ENCODE peak calls at places on chromosomes 16 and 17, in four cellular contexts. L, F, K and M are unnamed samples. For H3K4me1, the result is how much of the 10 kb centered on the place peaks cover.

GRCh38 chr17:13016881-13017622 is 775 bp downstream of the ELAC2 start:
- DNase-seq in L (no peak), K (no peak), F (peak), M (no peak)

GRCh38 chr16:1052791-1053521 is 19.6 kb upstream of the SSTR5 start:
- DNase-seq in F (no peak), K (no peak), L (no peak), M (no peak)

GRCh38 chr16:17229766-17230165 is 241.0 kb downstream of the XYLT1 start:
- DNase-seq in L (no peak), F (peak), K (no peak), M (no peak)

GRCh38 chr17:43598359-43599045 is 52.4 kb upstream of the ETV4 start:
- DNase-seq in L (no peak), K (no peak), F (no peak), M (no peak)

GRCh38 chr16:74563828-74564263 is 43.1 kb downstream of the GLG1 start:
- DNase-seq in L (no peak), K (no peak), F (peak), M (no peak)

GRCh38 chr17:37176683-37177082 is 199.1 kb upstream of the C17orf78 start:
- DNase-seq in K (no peak), F (peak), L (no peak), M (no peak)

GRCh38 chr16:84685210-84685609 is 14.6 kb upstream of the USP10 start:
- DNase-seq in F (no peak), K (no peak), L (no peak), M (no peak)

GRCh38 chr16:51124896-51125295 is 26.2 kb downstream of the SALL1 start:
- DNase-seq in L (no peak), K (no peak), F (no peak), M (no peak)

GRCh38 chr16:23557779-23558330 is 328 bp downstream of the UBFD1 start:
- DNase-seq in K (peak), L (no peak), F (peak), M (no peak)

GRCh38 chr17:1997146-1997586 is 28.0 kb downstream of the RTN4RL1 start:
- DNase-seq in F (no peak), K (no peak), L (no peak), M (no peak)

GRCh38 chr17:16517477-16517876 is 25.5 kb upstream of the LRRC75A start:
- DNase-seq in F (no peak), L (no peak), K (no peak), M (no peak)

GRCh38 chr16:18932243-18932997 is 6.2 kb upstream of the SMG1 start:
- DNase-seq in F (peak), K (no peak), L (no peak), M (no peak)

DNA sequence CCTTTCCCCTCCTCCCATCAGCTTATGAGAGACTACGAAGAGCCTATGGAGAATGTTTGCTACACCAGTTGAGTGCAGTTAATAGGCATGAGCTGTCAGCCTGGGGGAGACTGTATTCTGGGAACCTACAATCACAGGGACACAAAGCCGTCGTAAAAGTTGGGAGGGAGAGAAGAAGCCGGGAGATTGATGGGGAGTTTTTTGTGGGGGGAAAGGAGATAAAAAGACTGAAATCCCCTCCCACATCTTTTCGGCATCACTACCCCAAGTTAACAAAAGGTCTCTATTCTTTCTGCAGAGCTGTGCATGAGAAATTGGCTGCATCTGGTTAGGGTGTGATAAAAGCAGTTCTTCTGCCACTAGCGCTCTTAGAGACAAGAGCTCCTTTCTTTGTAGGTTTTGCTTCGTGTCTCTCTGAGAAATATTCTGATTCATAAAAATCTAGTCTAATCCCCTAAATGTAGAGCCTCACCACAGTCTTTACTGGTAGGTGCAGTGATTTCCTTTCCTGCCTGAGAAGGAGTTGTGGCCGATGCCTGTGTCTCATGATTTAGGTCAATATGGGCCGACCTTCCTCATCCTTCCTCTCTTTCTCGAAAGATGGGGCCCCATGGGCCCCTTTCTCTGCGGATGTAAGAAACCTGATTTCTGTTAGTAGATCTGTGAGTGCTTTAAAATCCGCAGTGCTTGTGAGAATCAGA is 77.4 kb downstream of the BPTF start:
- DNase-seq in F (no peak), K (no peak), L (no peak), M (no peak)
- H3K4me1 ChIP-seq in F (under half), K (under half), L (under half), M (under half)

DNA sequence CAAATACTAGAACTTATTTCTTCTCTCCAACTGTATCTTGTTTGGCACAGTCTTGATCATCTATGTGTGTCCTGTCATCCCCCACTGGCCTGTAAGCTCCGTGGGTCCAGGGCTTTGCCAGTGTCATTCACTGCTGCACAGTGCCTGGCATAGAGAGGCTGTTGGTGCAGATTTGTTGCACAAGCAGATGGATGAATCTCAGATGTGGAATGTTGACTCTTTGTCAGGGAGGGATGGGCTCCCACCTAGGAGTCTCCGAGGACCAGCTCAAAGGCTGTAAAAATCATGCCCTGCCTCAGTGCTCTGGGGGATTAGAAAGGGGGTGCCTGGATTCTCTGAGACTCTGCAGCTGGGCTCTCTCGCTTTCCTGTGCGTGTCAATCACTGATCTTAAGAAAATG is 60.6 kb downstream of the RAB11FIP4 start:
- DNase-seq in L (no peak), F (peak), K (no peak), M (no peak)
- H3K4me2 ChIP-seq in L (no peak), F (no peak), K (no peak), M (no peak)

DNA sequence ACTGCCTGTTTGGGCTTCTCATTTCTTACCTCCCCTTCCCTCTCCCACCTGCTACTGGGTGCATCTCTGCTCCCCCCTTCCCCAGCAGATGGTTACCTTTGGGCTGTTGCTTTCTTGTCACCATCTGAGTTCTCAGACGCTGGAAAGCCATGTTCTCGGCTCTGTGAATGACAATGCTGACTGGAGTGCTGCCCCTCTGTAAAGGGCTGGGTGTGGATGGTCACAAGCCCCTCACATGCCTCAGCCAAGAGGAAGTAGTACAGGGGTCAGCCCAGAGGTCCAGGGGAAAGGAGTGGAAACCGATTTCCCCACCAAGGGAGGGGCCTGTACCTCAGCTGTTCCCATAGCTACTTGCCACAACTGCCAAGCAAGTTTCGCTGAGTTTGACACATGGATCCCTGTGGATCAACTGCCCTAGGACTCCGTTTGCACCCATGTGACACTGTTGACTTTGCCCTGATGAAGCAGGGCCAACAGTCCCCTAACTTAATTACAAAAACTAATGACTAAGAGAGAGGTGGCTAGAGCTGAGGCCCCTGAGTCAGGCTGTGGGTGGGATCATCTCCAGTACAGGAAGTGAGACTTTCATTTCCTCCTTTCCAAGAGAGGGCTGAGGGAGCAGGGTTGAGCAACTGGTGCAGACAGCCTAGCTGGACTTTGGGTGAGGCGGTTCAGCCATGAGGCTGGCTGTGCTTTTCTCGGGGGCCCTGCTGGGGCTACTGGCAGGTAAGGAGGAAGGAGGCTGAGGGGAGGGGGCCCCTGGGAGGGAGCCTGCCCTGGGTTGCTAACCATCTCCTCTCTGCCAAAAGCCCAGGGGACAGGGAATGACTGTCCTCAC is at the start of gene CD68:
- DNase-seq in L (peak), F (peak), K (peak), M (peak)
- H2AFZ ChIP-seq in L (no peak), F (no peak), K (no peak), M (no peak)

DNA sequence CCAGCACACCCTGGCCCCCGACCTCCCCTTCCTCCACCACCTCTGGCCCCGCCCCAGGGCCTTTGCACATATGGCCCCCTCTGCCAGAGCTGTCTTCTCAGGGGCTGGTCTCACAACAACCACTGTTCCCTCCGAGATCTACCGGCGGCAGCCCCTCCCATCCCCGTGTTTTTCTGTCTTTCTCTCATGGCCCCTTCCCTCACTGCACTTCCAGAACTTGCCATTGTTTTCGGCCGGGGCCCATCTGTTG is 30.2 kb downstream of the ZFPM1 start:
- DNase-seq in F (no peak), L (no peak), K (no peak), M (no peak)
- H3K4me1 ChIP-seq in F (under half), L (under half), K (under half), M (under half)